ENCODE peak calls at places on chromosome 10, in seven cellular contexts. One of them, this sample, is unnamed.

GRCh38 chr10:129888784-129889616 is 75.1 kb downstream of the EBF3 start:
- DNase-seq in lower lobe of right lung: no peak
- DNase-seq in adrenal gland: no peak
- DNase-seq in cardiac fibroblast: peak; percentile 66
- DNase-seq in testis: peak; percentile 43
- DNase-seq in hepatocyte: peak; percentile 59
- DNase-seq in heart right ventricle: peak; percentile 67
- DNase-seq in this sample: no peak

GRCh38 chr10:44834131-44834530 is 77.0 kb upstream of the TMEM72 start:
- DNase-seq in lower lobe of right lung: no peak
- DNase-seq in adrenal gland: no peak
- DNase-seq in cardiac fibroblast: no peak
- DNase-seq in testis: no peak
- DNase-seq in hepatocyte: no peak
- DNase-seq in heart right ventricle: no peak
- DNase-seq in this sample: no peak

GRCh38 chr10:80462277-80462985 is 8.3 kb downstream of the TSPAN14 start:
- DNase-seq in lower lobe of right lung: no peak
- DNase-seq in adrenal gland: no peak
- DNase-seq in cardiac fibroblast: peak; percentile 73
- DNase-seq in testis: peak; percentile 60
- DNase-seq in hepatocyte: no peak
- DNase-seq in heart right ventricle: peak; percentile 50
- DNase-seq in this sample: no peak

GRCh38 chr10:119412244-119412750 is 130.2 kb downstream of the RGS10 start:
- DNase-seq in lower lobe of right lung: peak; percentile 81
- DNase-seq in adrenal gland: peak; percentile 72
- DNase-seq in cardiac fibroblast: peak; percentile 53
- DNase-seq in testis: peak; percentile 84
- DNase-seq in hepatocyte: no peak
- DNase-seq in heart right ventricle: peak; percentile 82
- DNase-seq in this sample: peak; percentile 65

GRCh38 chr10:51297438-51297837 is 223.2 kb downstream of the PRKG1 start:
- DNase-seq in lower lobe of right lung: no peak
- DNase-seq in adrenal gland: no peak
- DNase-seq in cardiac fibroblast: peak; percentile 69
- DNase-seq in testis: no peak
- DNase-seq in hepatocyte: no peak
- DNase-seq in heart right ventricle: no peak
- DNase-seq in this sample: no peak

GRCh38 chr10:95414844-95415545 is 124.2 kb upstream of the PDLIM1 start:
- DNase-seq in lower lobe of right lung: no peak
- DNase-seq in adrenal gland: no peak
- DNase-seq in cardiac fibroblast: no peak
- DNase-seq in testis: no peak
- DNase-seq in hepatocyte: no peak
- DNase-seq in heart right ventricle: peak; percentile 74
- DNase-seq in this sample: no peak

GRCh38 chr10:19158358-19158757 is 109.8 kb downstream of the MALRD1 start:
- DNase-seq in lower lobe of right lung: no peak
- DNase-seq in adrenal gland: no peak
- DNase-seq in cardiac fibroblast: no peak
- DNase-seq in testis: no peak
- DNase-seq in hepatocyte: no peak
- DNase-seq in heart right ventricle: no peak
- DNase-seq in this sample: no peak

GRCh38 chr10:124017729-124018128 is 75.7 kb downstream of the CHST15 start:
- DNase-seq in lower lobe of right lung: no peak
- DNase-seq in adrenal gland: no peak
- DNase-seq in cardiac fibroblast: no peak
- DNase-seq in testis: no peak
- DNase-seq in hepatocyte: no peak
- DNase-seq in heart right ventricle: no peak
- DNase-seq in this sample: no peak

GRCh38 chr10:126090911-126091728 is 194.8 kb downstream of the FANK1 start:
- DNase-seq in lower lobe of right lung: no peak
- DNase-seq in adrenal gland: peak; percentile 54
- DNase-seq in cardiac fibroblast: peak; percentile 94
- DNase-seq in testis: no peak
- DNase-seq in hepatocyte: no peak
- DNase-seq in heart right ventricle: no peak
- DNase-seq in this sample: no peak

GRCh38 chr10:115963848-115964247 is 309.2 kb downstream of the GFRA1 start:
- DNase-seq in lower lobe of right lung: no peak
- DNase-seq in adrenal gland: no peak
- DNase-seq in cardiac fibroblast: peak; percentile 22
- DNase-seq in testis: no peak
- DNase-seq in hepatocyte: no peak
- DNase-seq in heart right ventricle: no peak
- DNase-seq in this sample: no peak

GRCh38 chr10:113907166-113907565 is 52.7 kb downstream of the NHLRC2 start:
- DNase-seq in lower lobe of right lung: no peak
- DNase-seq in adrenal gland: no peak
- DNase-seq in cardiac fibroblast: peak; percentile 59
- DNase-seq in testis: no peak
- DNase-seq in hepatocyte: no peak
- DNase-seq in heart right ventricle: no peak
- DNase-seq in this sample: no peak

GRCh38 chr10:79404231-79404609 is 41.2 kb downstream of the ZCCHC24 start:
- DNase-seq in lower lobe of right lung: peak; percentile 50
- DNase-seq in adrenal gland: no peak
- DNase-seq in cardiac fibroblast: peak; percentile 76
- DNase-seq in testis: peak; percentile 69
- DNase-seq in hepatocyte: peak; percentile 81
- DNase-seq in heart right ventricle: peak; percentile 79
- DNase-seq in this sample: no peak

GRCh38 chr10:78248651-78249464 is 215.2 kb downstream of the RPS24 start:
- DNase-seq in lower lobe of right lung: no peak
- DNase-seq in adrenal gland: no peak
- DNase-seq in cardiac fibroblast: peak; percentile 20
- DNase-seq in testis: peak; percentile 44
- DNase-seq in hepatocyte: peak; percentile 29
- DNase-seq in heart right ventricle: no peak
- DNase-seq in this sample: peak; percentile 56

GRCh38 chr10:74637685-74638084 is 188.7 kb upstream of the KAT6B start:
- DNase-seq in lower lobe of right lung: no peak
- DNase-seq in adrenal gland: no peak
- DNase-seq in cardiac fibroblast: peak; percentile 5
- DNase-seq in testis: no peak
- DNase-seq in hepatocyte: no peak
- DNase-seq in heart right ventricle: no peak
- DNase-seq in this sample: no peak

GRCh38 chr10:33643042-33643441 is 308.6 kb upstream of the NRP1 start:
- DNase-seq in lower lobe of right lung: no peak
- DNase-seq in adrenal gland: no peak
- DNase-seq in cardiac fibroblast: peak; percentile 75
- DNase-seq in testis: no peak
- DNase-seq in hepatocyte: no peak
- DNase-seq in heart right ventricle: no peak
- DNase-seq in this sample: no peak

GRCh38 chr10:86668297-86669165 is at the start of gene LDB3:
- DNase-seq in lower lobe of right lung: no peak
- DNase-seq in adrenal gland: no peak
- DNase-seq in cardiac fibroblast: peak; percentile 51
- DNase-seq in testis: no peak
- DNase-seq in hepatocyte: peak; percentile 35
- DNase-seq in heart right ventricle: peak; percentile 84
- DNase-seq in this sample: no peak

GRCh38 chr10:28367865-28368541 is 65.1 kb upstream of the MPP7 start:
- DNase-seq in lower lobe of right lung: peak; percentile 61
- DNase-seq in adrenal gland: no peak
- DNase-seq in cardiac fibroblast: no peak
- DNase-seq in testis: no peak
- DNase-seq in hepatocyte: no peak
- DNase-seq in heart right ventricle: no peak
- DNase-seq in this sample: no peak

GRCh38 chr10:103480521-103480920 is 1.5 kb upstream of the CALHM3 start:
- DNase-seq in lower lobe of right lung: no peak
- DNase-seq in adrenal gland: peak; percentile 80
- DNase-seq in cardiac fibroblast: peak; percentile 55
- DNase-seq in testis: no peak
- DNase-seq in hepatocyte: no peak
- DNase-seq in heart right ventricle: no peak
- DNase-seq in this sample: no peak

GRCh38 chr10:2987185-2987768 is 80.1 kb upstream of the PFKP start:
- DNase-seq in lower lobe of right lung: no peak
- DNase-seq in adrenal gland: no peak
- DNase-seq in cardiac fibroblast: no peak
- DNase-seq in testis: no peak
- DNase-seq in hepatocyte: no peak
- DNase-seq in heart right ventricle: no peak
- DNase-seq in this sample: no peak

GRCh38 chr10:58925381-58925780 is 251.1 kb upstream of the PHYHIPL start:
- DNase-seq in lower lobe of right lung: no peak
- DNase-seq in adrenal gland: no peak
- DNase-seq in cardiac fibroblast: no peak
- DNase-seq in testis: no peak
- DNase-seq in hepatocyte: no peak
- DNase-seq in heart right ventricle: no peak
- DNase-seq in this sample: no peak

GRCh38 chr10:1048349-1048731 is 579 bp downstream of the IDI1 start:
- DNase-seq in lower lobe of right lung: peak; percentile 69
- DNase-seq in adrenal gland: peak; percentile 65
- DNase-seq in cardiac fibroblast: peak; percentile 49
- DNase-seq in testis: peak; percentile 51
- DNase-seq in hepatocyte: no peak
- DNase-seq in heart right ventricle: peak; percentile 35
- DNase-seq in this sample: no peak

GRCh38 chr10:73644767-73645166 is 3.5 kb upstream of the MYOZ1 start:
- DNase-seq in lower lobe of right lung: no peak
- DNase-seq in adrenal gland: no peak
- DNase-seq in cardiac fibroblast: no peak
- DNase-seq in testis: no peak
- DNase-seq in hepatocyte: no peak
- DNase-seq in heart right ventricle: no peak
- DNase-seq in this sample: no peak

GRCh38 chr10:80139290-80139689 is 6.8 kb downstream of the PLAC9 start:
- DNase-seq in lower lobe of right lung: no peak
- DNase-seq in adrenal gland: no peak
- DNase-seq in cardiac fibroblast: no peak
- DNase-seq in testis: no peak
- DNase-seq in hepatocyte: no peak
- DNase-seq in heart right ventricle: no peak
- DNase-seq in this sample: no peak

GRCh38 chr10:20776384-20776783 is 120.7 kb downstream of the NEBL start:
- DNase-seq in lower lobe of right lung: no peak
- DNase-seq in adrenal gland: no peak
- DNase-seq in cardiac fibroblast: no peak
- DNase-seq in testis: no peak
- DNase-seq in hepatocyte: no peak
- DNase-seq in heart right ventricle: no peak
- DNase-seq in this sample: no peak

GRCh38 chr10:423167-423566 is 266.3 kb downstream of the DIP2C start:
- DNase-seq in lower lobe of right lung: no peak
- DNase-seq in adrenal gland: no peak
- DNase-seq in cardiac fibroblast: no peak
- DNase-seq in testis: no peak
- DNase-seq in hepatocyte: no peak
- DNase-seq in heart right ventricle: no peak
- DNase-seq in this sample: no peak

GRCh38 chr10:133276100-133276434 is 601 bp downstream of the ADAM8 start:
- DNase-seq in lower lobe of right lung: no peak
- DNase-seq in adrenal gland: no peak
- DNase-seq in cardiac fibroblast: no peak
- DNase-seq in testis: no peak
- DNase-seq in hepatocyte: no peak
- DNase-seq in heart right ventricle: no peak
- DNase-seq in this sample: no peak
- H3K4me3 ChIP-seq in lower lobe of right lung: peak overlapping the region; percentile 50
- H3K4me3 ChIP-seq in adrenal gland: no peak overlapping the region
- H3K4me3 ChIP-seq in cardiac fibroblast: no peak overlapping the region
- H3K4me3 ChIP-seq in testis: no peak overlapping the region
- H3K4me3 ChIP-seq in hepatocyte: no peak overlapping the region
- H3K4me3 ChIP-seq in heart right ventricle: peak overlapping the region; percentile 20
- H3K4me3 ChIP-seq in this sample: no peak overlapping the region

GRCh38 chr10:25162391-25162790 is 12.4 kb upstream of the GPR158 start:
- DNase-seq in lower lobe of right lung: no peak
- DNase-seq in adrenal gland: no peak
- DNase-seq in cardiac fibroblast: no peak
- DNase-seq in testis: no peak
- DNase-seq in hepatocyte: no peak
- DNase-seq in heart right ventricle: no peak
- DNase-seq in this sample: no peak
- H3K4me3 ChIP-seq in lower lobe of right lung: no peak overlapping the region
- H3K4me3 ChIP-seq in adrenal gland: no peak overlapping the region
- H3K4me3 ChIP-seq in cardiac fibroblast: no peak overlapping the region
- H3K4me3 ChIP-seq in testis: no peak overlapping the region
- H3K4me3 ChIP-seq in hepatocyte: no peak overlapping the region
- H3K4me3 ChIP-seq in heart right ventricle: no peak overlapping the region
- H3K4me3 ChIP-seq in this sample: no peak overlapping the region

DNA sequence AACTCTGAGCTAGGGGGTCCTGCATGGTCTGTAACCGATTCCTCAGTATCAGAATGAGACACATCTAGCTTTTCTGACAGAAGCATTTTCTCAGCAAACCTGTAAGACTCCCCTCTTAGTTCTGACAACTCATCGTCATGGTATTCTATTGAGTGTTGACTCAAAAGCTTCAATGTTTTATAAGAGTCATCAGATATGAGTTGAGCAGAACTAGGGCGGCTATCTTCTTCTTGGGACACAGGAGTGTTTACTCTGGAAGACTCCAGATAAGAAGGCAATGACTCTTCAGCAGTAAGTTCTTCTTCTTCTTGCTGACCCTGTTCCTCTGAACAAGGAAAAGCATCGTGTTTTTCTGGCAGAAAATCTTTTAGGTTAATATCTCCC is 167.0 kb upstream of the CCDC6 start:
- DNase-seq in lower lobe of right lung: no peak
- DNase-seq in adrenal gland: no peak
- DNase-seq in cardiac fibroblast: peak; percentile 18
- DNase-seq in testis: no peak
- DNase-seq in hepatocyte: peak; percentile 11
- DNase-seq in heart right ventricle: no peak
- DNase-seq in this sample: no peak
- H3K4me3 ChIP-seq in lower lobe of right lung: no peak overlapping the region
- H3K4me3 ChIP-seq in adrenal gland: no peak overlapping the region
- H3K4me3 ChIP-seq in cardiac fibroblast: no peak overlapping the region
- H3K4me3 ChIP-seq in testis: no peak overlapping the region
- H3K4me3 ChIP-seq in hepatocyte: no peak overlapping the region
- H3K4me3 ChIP-seq in heart right ventricle: no peak overlapping the region
- H3K4me3 ChIP-seq in this sample: no peak overlapping the region

GRCh38 chr10:70492786-70493659 is 14.5 kb downstream of the PALD1 start:
- DNase-seq in lower lobe of right lung: peak; percentile 77
- DNase-seq in adrenal gland: no peak
- DNase-seq in cardiac fibroblast: peak; percentile 10
- DNase-seq in testis: no peak
- DNase-seq in hepatocyte: no peak
- DNase-seq in heart right ventricle: no peak
- DNase-seq in this sample: no peak

GRCh38 chr10:70493660-70494234 is 15.2 kb downstream of the PALD1 start:
- DNase-seq in lower lobe of right lung: no peak
- DNase-seq in adrenal gland: no peak
- DNase-seq in cardiac fibroblast: no peak
- DNase-seq in testis: no peak
- DNase-seq in hepatocyte: peak; percentile 53
- DNase-seq in heart right ventricle: peak; percentile 63
- DNase-seq in this sample: no peak

GRCh38 chr10:70495691-70496261 is 17.2 kb downstream of the PALD1 start:
- DNase-seq in lower lobe of right lung: no peak
- DNase-seq in adrenal gland: no peak
- DNase-seq in cardiac fibroblast: no peak
- DNase-seq in testis: no peak
- DNase-seq in hepatocyte: no peak
- DNase-seq in heart right ventricle: no peak
- DNase-seq in this sample: no peak

GRCh38 chr10:70494966-70495365 is 16.4 kb downstream of the PALD1 start:
- DNase-seq in lower lobe of right lung: peak; percentile 77
- DNase-seq in adrenal gland: no peak
- DNase-seq in cardiac fibroblast: no peak
- DNase-seq in testis: peak; percentile 63
- DNase-seq in hepatocyte: no peak
- DNase-seq in heart right ventricle: peak; percentile 53
- DNase-seq in this sample: no peak

GRCh38 chr10:70494536-70494935 is 16.0 kb downstream of the PALD1 start:
- DNase-seq in lower lobe of right lung: peak; percentile 61
- DNase-seq in adrenal gland: no peak
- DNase-seq in cardiac fibroblast: no peak
- DNase-seq in testis: no peak
- DNase-seq in hepatocyte: no peak
- DNase-seq in heart right ventricle: no peak
- DNase-seq in this sample: no peak
- H3K4me3 ChIP-seq in lower lobe of right lung: peak overlapping the region; percentile 4
- H3K4me3 ChIP-seq in adrenal gland: no peak overlapping the region
- H3K4me3 ChIP-seq in cardiac fibroblast: no peak overlapping the region
- H3K4me3 ChIP-seq in testis: no peak overlapping the region
- H3K4me3 ChIP-seq in hepatocyte: no peak overlapping the region
- H3K4me3 ChIP-seq in heart right ventricle: no peak overlapping the region
- H3K4me3 ChIP-seq in this sample: no peak overlapping the region